ENCODE peak calls at places on chromosomes 2 and 18, in seven cellular contexts. B is activated naive CD8-positive, alpha-beta T cell treated with anti-CD3 and anti-CD28 coated beads for 36 hours; P is hepatic stellate cell; T is ELR; S is AG08396; U is naive thymus-derived CD8-positive, alpha-beta T cell; N is nucleus accumbens. Y is an unnamed sample.

GRCh38 chr18:78865771-78866310 is 113.8 kb upstream of the SALL3 start:
- DNase-seq in T (no peak), U (no peak), S (no peak), P (no peak), B (no peak), N (no peak), Y (no peak)

GRCh38 chr2:219485201-219485580 is 13.5 kb upstream of the GMPPA start:
- DNase-seq in U (no peak), P (no peak), T (no peak), N (no peak), B (no peak), S (no peak), Y (no peak)

GRCh38 chr18:75216926-75217303 is 6.3 kb downstream of the TSHZ1 start:
- DNase-seq in B (no peak), S (no peak), N (no peak), T (peak; percentile 40), U (no peak), P (no peak), Y (no peak)

GRCh38 chr2:172908275-172908674 is 167.4 kb upstream of the MAP3K20 start:
- DNase-seq in B (no peak), P (no peak), N (no peak), S (no peak), U (no peak), T (no peak), Y (no peak)

GRCh38 chr2:11092693-11093335 is 62.5 kb upstream of the SLC66A3 start:
- DNase-seq in S (no peak), N (no peak), U (no peak), P (no peak), T (no peak), B (no peak), Y (no peak)

GRCh38 chr2:210899131-210899530 is 342.7 kb downstream of the CPS1 start:
- DNase-seq in T (peak; percentile 72), S (no peak), B (no peak), U (no peak), N (no peak), P (peak; percentile 1), Y (no peak)

GRCh38 chr2:126172785-126173184 is 483.2 kb upstream of the GYPC start:
- DNase-seq in N (no peak), P (no peak), B (no peak), S (no peak), T (no peak), U (no peak), Y (no peak)

GRCh38 chr18:45731706-45732105 is 7.7 kb downstream of the SLC14A1 start:
- DNase-seq in T (no peak), S (no peak), B (no peak), U (no peak), P (no peak), N (no peak), Y (no peak)

GRCh38 chr2:188853307-188853706 is 120.9 kb upstream of the COL3A1 start:
- DNase-seq in B (no peak), S (peak; percentile 51), U (no peak), P (peak; percentile 3), T (peak; percentile 13), N (no peak), Y (peak; percentile 85)

GRCh38 chr2:143575340-143575739 is 446.1 kb downstream of the ARHGAP15 start:
- DNase-seq in P (no peak), B (no peak), T (peak; percentile 40), S (no peak), N (no peak), U (no peak), Y (no peak)

GRCh38 chr2:239760596-239760995 is 264.5 kb downstream of the NDUFA10 start:
- DNase-seq in P (no peak), B (no peak), N (no peak), U (no peak), T (no peak), S (no peak), Y (no peak)

GRCh38 chr2:189541591-189541990 is 39.0 kb downstream of the SLC40A1 start:
- DNase-seq in U (no peak), P (no peak), T (no peak), S (no peak), N (no peak), B (no peak), Y (no peak)

Y was measured in HFFc6.